ENCODE peak calls at places on chromosomes 5 and 9, in nine cellular contexts. S, N, L, E, V, X, H, C and Y are unnamed samples.
A peak's percentile ranks its signal among the peaks of the same experiment; 100 is the strongest.

GRCh38 chr5:43336159-43336558 is 22.9 kb upstream of the HMGCS1 start:
- DNase-seq in S (no peak), N (no peak), L (no peak), E (peak; percentile 5), V (no peak), X (no peak), H (no peak), C (no peak), Y (no peak)

GRCh38 chr5:106258591-106259125 is 1412.1 kb downstream of the EFNA5 start:
- DNase-seq in S (peak; percentile 7), N (no peak), L (peak; percentile 60), E (no peak), V (no peak), X (no peak), H (peak; percentile 25), C (no peak), Y (peak; percentile 17)

GRCh38 chr5:66958984-66959641 is 237.5 kb downstream of the CD180 start:
- DNase-seq in S (peak; percentile 90), N (no peak), L (peak; percentile 63), E (peak; percentile 14), V (no peak), X (no peak), H (peak; percentile 76), C (no peak), Y (no peak)

GRCh38 chr9:87122947-87123685 is 175.8 kb upstream of the GAS1 start:
- DNase-seq in S (peak; percentile 94), N (no peak), L (peak; percentile 80), E (no peak), V (no peak), X (no peak), H (peak; percentile 95), C (no peak), Y (no peak)

GRCh38 chr5:42583322-42583721 is 160.1 kb downstream of the GHR start:
- DNase-seq in S (peak; percentile 60), N (peak; percentile 12), L (peak; percentile 60), E (peak; percentile 44), V (peak; percentile 36), X (no peak), H (peak; percentile 26), C (no peak), Y (peak; percentile 43)

GRCh38 chr9:2726620-2727335 is 9.5 kb downstream of the KCNV2 start:
- DNase-seq in S (peak; percentile 32), N (no peak), L (no peak), E (peak; percentile 8), V (no peak), X (no peak), H (peak; percentile 57), C (no peak), Y (peak; percentile 28)

GRCh38 chr9:78595200-78595945 is 298.4 kb downstream of the PSAT1 start:
- DNase-seq in S (peak; percentile 83), N (no peak), L (peak; percentile 37), E (no peak), V (no peak), X (no peak), H (peak; percentile 35), C (no peak), Y (no peak)

GRCh38 chr9:17402309-17402708 is 176.6 kb upstream of the SH3GL2 start:
- DNase-seq in S (peak; percentile 41), N (peak; percentile 1), L (peak; percentile 4), E (peak; percentile 40), V (no peak), X (no peak), H (no peak), C (no peak), Y (no peak)

GRCh38 chr9:123696476-123696875 is 233.4 kb downstream of the DENND1A start:
- DNase-seq in S (peak; percentile 46), N (no peak), L (no peak), E (no peak), V (no peak), X (no peak), H (no peak), C (no peak), Y (no peak)

GRCh38 chr5:95043648-95044047 is 241.2 kb downstream of the MCTP1 start:
- DNase-seq in S (no peak), N (no peak), L (no peak), E (no peak), V (no peak), X (no peak), H (no peak), C (no peak), Y (no peak)

GRCh38 chr9:36903541-36904435 is 130.3 kb downstream of the PAX5 start:
- DNase-seq in S (peak; percentile 62), N (no peak), L (peak; percentile 88), E (peak; percentile 72), V (no peak), X (peak; percentile 65), H (peak; percentile 64), C (peak; percentile 47), Y (no peak)

GRCh38 chr5:137921931-137922330 is 32.7 kb downstream of the PKD2L2 start:
- DNase-seq in S (peak; percentile 77), N (no peak), L (peak; percentile 14), E (no peak), V (no peak), X (no peak), H (peak; percentile 16), C (no peak), Y (no peak)

GRCh38 chr5:154477382-154478223 is 424 bp downstream of the HAND1 start:
- DNase-seq in S (peak; percentile 32), N (no peak), L (no peak), E (no peak), V (no peak), X (peak; percentile 67), H (peak; percentile 13), C (peak; percentile 49), Y (no peak)

GRCh38 chr5:89983206-89983605 is 426.4 kb downstream of the CETN3 start:
- DNase-seq in S (no peak), N (no peak), L (no peak), E (no peak), V (no peak), X (no peak), H (no peak), C (no peak), Y (no peak)

GRCh38 chr9:17793713-17794622 is 215.1 kb downstream of the SH3GL2 start:
- DNase-seq in S (no peak), N (no peak), L (peak; percentile 6), E (peak; percentile 16), V (no peak), X (no peak), H (no peak), C (no peak), Y (no peak)

GRCh38 chr5:93735378-93735777 is 6.0 kb downstream of the POU5F2 start:
- DNase-seq in S (peak; percentile 60), N (no peak), L (peak; percentile 28), E (no peak), V (no peak), X (no peak), H (no peak), C (no peak), Y (no peak)

GRCh38 chr5:171474106-171474878 is 54.8 kb downstream of the FGF18 start:
- DNase-seq in S (no peak), N (no peak), L (no peak), E (no peak), V (no peak), X (no peak), H (no peak), C (no peak), Y (no peak)

GRCh38 chr5:61327761-61328753 is 4.0 kb upstream of the ZSWIM6 start:
- DNase-seq in S (peak; percentile 81), N (no peak), L (peak; percentile 88), E (peak; percentile 62), V (no peak), X (no peak), H (peak; percentile 90), C (peak; percentile 34), Y (peak; percentile 71)

GRCh38 chr5:39080597-39081204 is 6.5 kb upstream of the RICTOR start:
- DNase-seq in S (peak; percentile 68), N (no peak), L (peak; percentile 25), E (peak; percentile 59), V (no peak), X (no peak), H (peak; percentile 76), C (no peak), Y (no peak)

GRCh38 chr5:151923865-151924264 is 786 bp downstream of the GLRA1 start:
- DNase-seq in S (no peak), N (no peak), L (no peak), E (no peak), V (no peak), X (no peak), H (peak; percentile 20), C (no peak), Y (no peak)

GRCh38 chr5:135944967-135945560 is 9.7 kb downstream of the LECT2 start:
- DNase-seq in S (peak; percentile 80), N (peak; percentile 7), L (peak; percentile 78), E (peak; percentile 77), V (peak; percentile 11), X (no peak), H (peak; percentile 74), C (no peak), Y (no peak)

GRCh38 chr9:97567894-97568202 is 65.3 kb downstream of the TSTD2 start:
- DNase-seq in S (no peak), N (no peak), L (no peak), E (no peak), V (no peak), X (no peak), H (no peak), C (no peak), Y (no peak)

GRCh38 chr9:19769213-19769612 is 19.6 kb downstream of the SLC24A2 start:
- DNase-seq in S (no peak), N (no peak), L (no peak), E (peak; percentile 12), V (no peak), X (no peak), H (peak; percentile 11), C (no peak), Y (no peak)

GRCh38 chr9:131478421-131478868 is 24.3 kb upstream of the POMT1 start:
- DNase-seq in S (peak; percentile 36), N (no peak), L (no peak), E (peak; percentile 35), V (peak; percentile 59), X (peak; percentile 82), H (no peak), C (peak; percentile 71), Y (no peak)

GRCh38 chr9:34046784-34047379 is 1.8 kb downstream of the UBAP2 start:
- DNase-seq in S (peak; percentile 32), N (no peak), L (no peak), E (no peak), V (no peak), X (no peak), H (no peak), C (no peak), Y (no peak)

GRCh38 chr5:1382248-1382700 is 37.4 kb upstream of the CLPTM1L start:
- DNase-seq in S (no peak), N (no peak), L (no peak), E (no peak), V (no peak), X (no peak), H (no peak), C (no peak), Y (no peak)

GRCh38 chr5:139148306-139148705 is 49.9 kb downstream of the SIL1 start:
- DNase-seq in S (no peak), N (no peak), L (no peak), E (no peak), V (no peak), X (no peak), H (no peak), C (no peak), Y (no peak)

GRCh38 chr9:75448281-75448680 is 360.0 kb downstream of the OSTF1 start:
- DNase-seq in S (no peak), N (no peak), L (no peak), E (no peak), V (no peak), X (no peak), H (no peak), C (no peak), Y (no peak)

GRCh38 chr9:37104183-37104889 is 16.0 kb upstream of the ZCCHC7 start:
- DNase-seq in S (peak; percentile 82), N (no peak), L (peak; percentile 74), E (peak; percentile 56), V (no peak), X (no peak), H (peak; percentile 82), C (no peak), Y (no peak)

GRCh38 chr5:172129174-172129764 is 58.8 kb downstream of the STK10 start:
- DNase-seq in S (no peak), N (no peak), L (no peak), E (no peak), V (no peak), X (no peak), H (no peak), C (no peak), Y (no peak)

GRCh38 chr9:76394896-76395244 is 644 bp upstream of the RFK start:
- DNase-seq in S (peak; percentile 62), N (no peak), L (peak; percentile 42), E (no peak), V (no peak), X (no peak), H (no peak), C (no peak), Y (peak; percentile 44)